ENCODE peak calls at places on chromosomes 11 and 22, in nine cellular contexts. Y is fibroblast of pulmonary artery; T is dorsolateral prefrontal cortex; W is HTR-8/SVneo; C is GM12891; Q is RWPE1; K is heart right ventricle; I is effector CD4-positive, alpha-beta T cell; E is body of pancreas. R is an unnamed sample.

GRCh38 chr22:30969532-30970355 is 679 bp downstream of the TUG1 start:
- DNase-seq in Q (peak), K (peak), Y (peak), C (no peak), T (peak), I (peak), E (peak), W (peak), R (peak)

GRCh38 chr22:39135092-39135896 is 17.2 kb downstream of the CBX7 start:
- DNase-seq in Y (peak), W (peak), K (peak), I (no peak), E (peak), Q (no peak), C (peak), T (no peak), R (peak)

GRCh38 chr11:26717761-26718160 is 4.1 kb downstream of the SLC5A12 start:
- DNase-seq in Y (no peak), I (no peak), T (no peak), Q (no peak), K (no peak), E (no peak), C (no peak), W (no peak), R (no peak)

GRCh38 chr22:26663374-26663923 is 6.1 kb downstream of the MIAT start:
- DNase-seq in T (no peak), W (no peak), Q (no peak), E (no peak), K (no peak), I (no peak), C (no peak), Y (no peak), R (no peak)

GRCh38 chr22:50665212-50665611 is 7.4 kb upstream of the SHANK3 start:
- DNase-seq in Q (no peak), E (no peak), I (no peak), Y (no peak), K (no peak), T (no peak), C (no peak), W (no peak), R (no peak)

GRCh38 chr11:61961570-61962212 is 5.7 kb downstream of the FTH1 start:
- DNase-seq in Y (peak), T (no peak), K (peak), E (peak), I (no peak), C (no peak), W (no peak), Q (no peak), R (no peak)

GRCh38 chr11:19290356-19290755 is 49.6 kb upstream of the E2F8 start:
- DNase-seq in C (no peak), E (no peak), W (no peak), T (no peak), Y (peak), Q (no peak), K (no peak), I (no peak), R (no peak)

GRCh38 chr11:6650104-6650503 is 5.5 kb downstream of the DCHS1 start:
- DNase-seq in W (no peak), K (no peak), E (no peak), Q (no peak), I (no peak), C (no peak), T (no peak), Y (no peak), R (no peak)

GRCh38 chr11:58524232-58525036 is 16.5 kb upstream of the OR5B21 start:
- DNase-seq in C (no peak), W (peak), Q (peak), I (peak), K (peak), T (no peak), Y (peak), E (peak), R (peak)

GRCh38 chr11:61126266-61126665 is 24.0 kb downstream of the CD5 start:
- DNase-seq in I (no peak), Y (peak), E (no peak), C (no peak), W (no peak), Q (no peak), K (peak), T (no peak), R (no peak)

GRCh38 chr22:44344407-44344806 is 31.7 kb upstream of the SHISAL1 start:
- DNase-seq in Q (no peak), E (no peak), I (no peak), C (no peak), K (no peak), Y (no peak), W (no peak), T (no peak), R (no peak)

GRCh38 chr11:70506986-70507385 is 108.7 kb downstream of the CTTN start:
- DNase-seq in K (no peak), E (no peak), C (no peak), I (no peak), Q (no peak), W (no peak), T (no peak), Y (no peak), R (no peak)

GRCh38 chr11:21785351-21785750 is 407.5 kb upstream of the ANO5 start:
- DNase-seq in Q (no peak), E (no peak), C (no peak), T (no peak), W (no peak), K (no peak), Y (no peak), I (no peak), R (no peak)

GRCh38 chr22:38104084-38104483 is 6.4 kb downstream of the BAIAP2L2 start:
- DNase-seq in E (no peak), W (no peak), C (no peak), Y (peak), Q (no peak), T (no peak), I (no peak), K (no peak), R (no peak)

GRCh38 chr11:45379162-45379863 is 93.2 kb upstream of the SYT13 start:
- DNase-seq in W (no peak), Y (no peak), C (no peak), K (no peak), I (no peak), T (no peak), E (no peak), Q (no peak), R (no peak)

GRCh38 chr22:41240377-41241132 is at the start of gene CHADL:
- DNase-seq in Y (no peak), Q (no peak), C (no peak), I (no peak), E (peak), W (no peak), K (no peak), T (peak), R (no peak)

GRCh38 chr11:113546757-113547507 is 71.7 kb upstream of the DRD2 start:
- DNase-seq in Y (peak), K (no peak), W (peak), T (no peak), Q (peak), C (no peak), I (no peak), E (no peak), R (no peak)

GRCh38 chr11:87878373-87878779 is 296.9 kb downstream of the RAB38 start:
- DNase-seq in Q (peak), T (no peak), E (no peak), Y (peak), W (no peak), K (no peak), I (no peak), C (no peak), R (no peak)

GRCh38 chr22:19630614-19631013 is 83.7 kb upstream of the SEPTIN5 start:
- DNase-seq in E (no peak), W (no peak), C (no peak), Y (no peak), I (no peak), K (no peak), Q (no peak), T (no peak), R (no peak)

GRCh38 chr11:121716060-121716459 is 263.3 kb upstream of the SORL1-AS1 start:
- DNase-seq in C (no peak), T (no peak), K (no peak), E (no peak), Q (no peak), I (no peak), Y (peak), W (no peak), R (no peak)

GRCh38 chr11:116605543-116605942 is 167.2 kb downstream of the BUD13 start:
- DNase-seq in C (peak), Q (peak), I (no peak), W (peak), E (no peak), Y (peak), T (no peak), K (no peak), R (peak)

GRCh38 chr22:29773233-29773632 is 6.1 kb downstream of the UQCR10 start:
- DNase-seq in C (no peak), Y (no peak), Q (peak), I (no peak), K (no peak), T (no peak), E (no peak), W (peak), R (no peak)

GRCh38 chr11:128783513-128783912 is 83.6 kb downstream of the KCNJ1 start:
- DNase-seq in W (no peak), Y (no peak), E (no peak), C (no peak), I (no peak), K (no peak), T (no peak), Q (no peak), R (no peak)

GRCh38 chr11:84947970-84948600 is 679.1 kb downstream of the DLG2 start:
- DNase-seq in Y (peak), K (no peak), E (no peak), W (no peak), T (no peak), C (no peak), Q (no peak), I (no peak), R (no peak)

GRCh38 chr22:22856885-22857606 is 30.6 kb upstream of the IGLL5 start:
- DNase-seq in E (no peak), T (no peak), K (no peak), W (no peak), C (no peak), I (no peak), Y (no peak), Q (no peak), R (no peak)

GRCh38 chr22:26579331-26579886 is 10.5 kb downstream of the TPST2 start:
- DNase-seq in Q (no peak), I (peak), T (no peak), K (peak), W (no peak), C (peak), Y (no peak), E (no peak), R (peak)

GRCh38 chr22:37639070-37639760 is at the start of gene SH3BP1:
- DNase-seq in I (peak), K (peak), E (peak), Y (no peak), T (no peak), C (peak), W (peak), Q (no peak), R (no peak)

GRCh38 chr11:123560001-123560400 is 94.4 kb downstream of the SCN3B start:
- DNase-seq in T (peak), E (peak), I (no peak), W (no peak), Q (no peak), K (peak), Y (peak), C (no peak), R (no peak)

GRCh38 chr11:119196833-119197483 is 9.2 kb upstream of the CBL start:
- DNase-seq in Y (peak), E (peak), W (peak), T (no peak), K (peak), Q (peak), C (peak), I (peak), R (peak)

GRCh38 chr11:131999084-131999483 is 628.7 kb downstream of the NTM start:
- DNase-seq in C (no peak), T (no peak), K (no peak), Y (peak), W (no peak), I (no peak), Q (no peak), E (no peak), R (no peak)

GRCh38 chr11:68684385-68685356 is at the start of gene GAL:
- DNase-seq in C (no peak), K (no peak), Q (peak), W (no peak), I (no peak), Y (no peak), T (no peak), E (no peak), R (no peak)

GRCh38 chr11:74257934-74258553 is 53.4 kb downstream of the P4HA3 start:
- DNase-seq in E (peak), Y (peak), T (no peak), Q (no peak), K (peak), I (no peak), C (no peak), W (no peak), R (no peak)

R was measured in GM19239.